ENCODE peak calls at places on chromosomes 4 and X, in nine cellular contexts. One of them, this sample, is unnamed.

GRCh38 chrX:30795981-30796958 is 92.8 kb downstream of the TAB3 start:
- DNase-seq in fibroblast of gingiva: no peak
- DNase-seq in C1 segment of cervical spinal cord: no peak
- DNase-seq in CD8-positive, alpha-beta T cell: no peak
- DNase-seq in endodermal cell: peak; percentile 22
- DNase-seq in esophagus squamous epithelium: no peak
- DNase-seq in SK-N-DZ: no peak
- DNase-seq in NCI-H1092: no peak
- DNase-seq in NCI-H345: no peak
- DNase-seq in this sample: no peak

GRCh38 chr4:174244441-174244840 is 39.0 kb downstream of the FBXO8 start:
- DNase-seq in fibroblast of gingiva: no peak
- DNase-seq in C1 segment of cervical spinal cord: no peak
- DNase-seq in CD8-positive, alpha-beta T cell: no peak
- DNase-seq in endodermal cell: no peak
- DNase-seq in esophagus squamous epithelium: no peak
- DNase-seq in SK-N-DZ: no peak
- DNase-seq in NCI-H1092: no peak
- DNase-seq in NCI-H345: no peak
- DNase-seq in this sample: no peak

GRCh38 chr4:15479089-15479912 is 9.6 kb downstream of the CC2D2A start:
- DNase-seq in fibroblast of gingiva: peak; percentile 79
- DNase-seq in C1 segment of cervical spinal cord: peak; percentile 76
- DNase-seq in CD8-positive, alpha-beta T cell: no peak
- DNase-seq in endodermal cell: peak; percentile 94
- DNase-seq in esophagus squamous epithelium: no peak
- DNase-seq in SK-N-DZ: peak; percentile 89
- DNase-seq in NCI-H1092: peak; percentile 68
- DNase-seq in NCI-H345: peak; percentile 68
- DNase-seq in this sample: peak; percentile 95

GRCh38 chrX:150236304-150236703 is 126.8 kb upstream of the MAMLD1 start:
- DNase-seq in fibroblast of gingiva: no peak
- DNase-seq in C1 segment of cervical spinal cord: no peak
- DNase-seq in CD8-positive, alpha-beta T cell: no peak
- DNase-seq in endodermal cell: peak; percentile 16
- DNase-seq in esophagus squamous epithelium: no peak
- DNase-seq in SK-N-DZ: no peak
- DNase-seq in NCI-H1092: no peak
- DNase-seq in NCI-H345: no peak
- DNase-seq in this sample: no peak

GRCh38 chr4:78058591-78059523 is 1.7 kb downstream of the FRAS1 start:
- DNase-seq in fibroblast of gingiva: peak; percentile 22
- DNase-seq in C1 segment of cervical spinal cord: no peak
- DNase-seq in CD8-positive, alpha-beta T cell: no peak
- DNase-seq in endodermal cell: peak; percentile 91
- DNase-seq in esophagus squamous epithelium: no peak
- DNase-seq in SK-N-DZ: peak; percentile 64
- DNase-seq in NCI-H1092: peak; percentile 30
- DNase-seq in NCI-H345: peak; percentile 42
- DNase-seq in this sample: peak; percentile 24

GRCh38 chrX:45710081-45710801 is 509.6 kb upstream of the DIPK2B start:
- DNase-seq in fibroblast of gingiva: peak; percentile 90
- DNase-seq in C1 segment of cervical spinal cord: no peak
- DNase-seq in CD8-positive, alpha-beta T cell: no peak
- DNase-seq in endodermal cell: no peak
- DNase-seq in esophagus squamous epithelium: no peak
- DNase-seq in SK-N-DZ: no peak
- DNase-seq in NCI-H1092: no peak
- DNase-seq in NCI-H345: no peak
- DNase-seq in this sample: no peak

GRCh38 chr4:158656439-158656838 is 15.2 kb downstream of the C4orf46 start:
- DNase-seq in fibroblast of gingiva: no peak
- DNase-seq in C1 segment of cervical spinal cord: no peak
- DNase-seq in CD8-positive, alpha-beta T cell: no peak
- DNase-seq in endodermal cell: no peak
- DNase-seq in esophagus squamous epithelium: no peak
- DNase-seq in SK-N-DZ: no peak
- DNase-seq in NCI-H1092: no peak
- DNase-seq in NCI-H345: no peak
- DNase-seq in this sample: no peak

GRCh38 chr4:122117743-122118142 is 34.4 kb upstream of the BLTP1 start:
- DNase-seq in fibroblast of gingiva: peak; percentile 62
- DNase-seq in C1 segment of cervical spinal cord: no peak
- DNase-seq in CD8-positive, alpha-beta T cell: no peak
- DNase-seq in endodermal cell: no peak
- DNase-seq in esophagus squamous epithelium: no peak
- DNase-seq in SK-N-DZ: no peak
- DNase-seq in NCI-H1092: no peak
- DNase-seq in NCI-H345: no peak
- DNase-seq in this sample: no peak

GRCh38 chr4:57075353-57075752 is 34.8 kb downstream of the IGFBP7 start:
- DNase-seq in fibroblast of gingiva: no peak
- DNase-seq in C1 segment of cervical spinal cord: no peak
- DNase-seq in CD8-positive, alpha-beta T cell: no peak
- DNase-seq in endodermal cell: no peak
- DNase-seq in esophagus squamous epithelium: no peak
- DNase-seq in SK-N-DZ: no peak
- DNase-seq in NCI-H1092: no peak
- DNase-seq in NCI-H345: no peak
- DNase-seq in this sample: no peak

GRCh38 chrX:9368262-9368661 is 96.6 kb upstream of the TBL1X start:
- DNase-seq in fibroblast of gingiva: no peak
- DNase-seq in C1 segment of cervical spinal cord: no peak
- DNase-seq in CD8-positive, alpha-beta T cell: no peak
- DNase-seq in endodermal cell: no peak
- DNase-seq in esophagus squamous epithelium: no peak
- DNase-seq in SK-N-DZ: no peak
- DNase-seq in NCI-H1092: no peak
- DNase-seq in NCI-H345: no peak
- DNase-seq in this sample: no peak

GRCh38 chrX:54758114-54759055 is 39.7 kb downstream of the ITIH6 start:
- DNase-seq in fibroblast of gingiva: no peak
- DNase-seq in C1 segment of cervical spinal cord: no peak
- DNase-seq in CD8-positive, alpha-beta T cell: no peak
- DNase-seq in endodermal cell: peak; percentile 53
- DNase-seq in esophagus squamous epithelium: no peak
- DNase-seq in SK-N-DZ: no peak
- DNase-seq in NCI-H1092: no peak
- DNase-seq in NCI-H345: no peak
- DNase-seq in this sample: no peak

GRCh38 chr4:165288639-165289428 is 38.6 kb upstream of the MSMO1 start:
- DNase-seq in fibroblast of gingiva: peak; percentile 69
- DNase-seq in C1 segment of cervical spinal cord: no peak
- DNase-seq in CD8-positive, alpha-beta T cell: no peak
- DNase-seq in endodermal cell: no peak
- DNase-seq in esophagus squamous epithelium: no peak
- DNase-seq in SK-N-DZ: no peak
- DNase-seq in NCI-H1092: no peak
- DNase-seq in NCI-H345: no peak
- DNase-seq in this sample: no peak

GRCh38 chr4:62709618-62710252 is 1509.6 kb downstream of the ADGRL3 start:
- DNase-seq in fibroblast of gingiva: no peak
- DNase-seq in C1 segment of cervical spinal cord: no peak
- DNase-seq in CD8-positive, alpha-beta T cell: no peak
- DNase-seq in endodermal cell: no peak
- DNase-seq in esophagus squamous epithelium: no peak
- DNase-seq in SK-N-DZ: peak; percentile 49
- DNase-seq in NCI-H1092: peak; percentile 55
- DNase-seq in NCI-H345: peak; percentile 42
- DNase-seq in this sample: peak; percentile 59

GRCh38 chr4:15690020-15690809 is 8.6 kb downstream of the FAM200B start:
- DNase-seq in fibroblast of gingiva: peak; percentile 39
- DNase-seq in C1 segment of cervical spinal cord: no peak
- DNase-seq in CD8-positive, alpha-beta T cell: no peak
- DNase-seq in endodermal cell: peak; percentile 66
- DNase-seq in esophagus squamous epithelium: no peak
- DNase-seq in SK-N-DZ: no peak
- DNase-seq in NCI-H1092: no peak
- DNase-seq in NCI-H345: no peak
- DNase-seq in this sample: no peak

GRCh38 chrX:135974279-135974856 is 580 bp upstream of the MMGT1 start:
- DNase-seq in fibroblast of gingiva: peak; percentile 66
- DNase-seq in C1 segment of cervical spinal cord: peak; percentile 79
- DNase-seq in CD8-positive, alpha-beta T cell: peak; percentile 81
- DNase-seq in endodermal cell: peak; percentile 89
- DNase-seq in esophagus squamous epithelium: peak; percentile 43
- DNase-seq in SK-N-DZ: peak; percentile 1
- DNase-seq in NCI-H1092: peak; percentile 63
- DNase-seq in NCI-H345: peak; percentile 72
- DNase-seq in this sample: peak; percentile 65

GRCh38 chr4:42363614-42364013 is 33.7 kb upstream of the SHISA3 start:
- DNase-seq in fibroblast of gingiva: no peak
- DNase-seq in C1 segment of cervical spinal cord: no peak
- DNase-seq in CD8-positive, alpha-beta T cell: no peak
- DNase-seq in endodermal cell: no peak
- DNase-seq in esophagus squamous epithelium: no peak
- DNase-seq in SK-N-DZ: no peak
- DNase-seq in NCI-H1092: no peak
- DNase-seq in NCI-H345: no peak
- DNase-seq in this sample: no peak

GRCh38 chrX:115259238-115259875 is 25.5 kb upstream of the LRCH2 start:
- DNase-seq in fibroblast of gingiva: no peak
- DNase-seq in C1 segment of cervical spinal cord: no peak
- DNase-seq in CD8-positive, alpha-beta T cell: no peak
- DNase-seq in endodermal cell: no peak
- DNase-seq in esophagus squamous epithelium: no peak
- DNase-seq in SK-N-DZ: peak; percentile 57
- DNase-seq in NCI-H1092: no peak
- DNase-seq in NCI-H345: no peak
- DNase-seq in this sample: no peak

GRCh38 chr4:172202480-172203076 is 389.4 kb downstream of the GALNTL6 start:
- DNase-seq in fibroblast of gingiva: peak; percentile 21
- DNase-seq in C1 segment of cervical spinal cord: no peak
- DNase-seq in CD8-positive, alpha-beta T cell: no peak
- DNase-seq in endodermal cell: peak; percentile 44
- DNase-seq in esophagus squamous epithelium: no peak
- DNase-seq in SK-N-DZ: peak; percentile 37
- DNase-seq in NCI-H1092: no peak
- DNase-seq in NCI-H345: peak; percentile 38
- DNase-seq in this sample: peak; percentile 30

GRCh38 chr4:73222466-73223257 is 35.9 kb downstream of the ANKRD17 start:
- DNase-seq in fibroblast of gingiva: peak; percentile 93
- DNase-seq in C1 segment of cervical spinal cord: peak; percentile 46
- DNase-seq in CD8-positive, alpha-beta T cell: peak; percentile 52
- DNase-seq in endodermal cell: peak; percentile 58
- DNase-seq in esophagus squamous epithelium: peak; percentile 2
- DNase-seq in SK-N-DZ: peak; percentile 77
- DNase-seq in NCI-H1092: peak; percentile 81
- DNase-seq in NCI-H345: peak; percentile 62
- DNase-seq in this sample: peak; percentile 87

GRCh38 chr4:92253986-92254671 is 49.6 kb upstream of the GRID2 start:
- DNase-seq in fibroblast of gingiva: no peak
- DNase-seq in C1 segment of cervical spinal cord: no peak
- DNase-seq in CD8-positive, alpha-beta T cell: no peak
- DNase-seq in endodermal cell: peak; percentile 63
- DNase-seq in esophagus squamous epithelium: no peak
- DNase-seq in SK-N-DZ: no peak
- DNase-seq in NCI-H1092: no peak
- DNase-seq in NCI-H345: no peak
- DNase-seq in this sample: no peak

GRCh38 chrX:26597981-26598380 is 382.0 kb downstream of the MAGEB5 start:
- DNase-seq in fibroblast of gingiva: peak; percentile 0
- DNase-seq in C1 segment of cervical spinal cord: no peak
- DNase-seq in CD8-positive, alpha-beta T cell: no peak
- DNase-seq in endodermal cell: no peak
- DNase-seq in esophagus squamous epithelium: no peak
- DNase-seq in SK-N-DZ: peak; percentile 68
- DNase-seq in NCI-H1092: no peak
- DNase-seq in NCI-H345: peak; percentile 48
- DNase-seq in this sample: no peak

GRCh38 chr4:236028-236427 is 69.2 kb downstream of the ZNF732 start:
- DNase-seq in fibroblast of gingiva: no peak
- DNase-seq in C1 segment of cervical spinal cord: no peak
- DNase-seq in CD8-positive, alpha-beta T cell: no peak
- DNase-seq in endodermal cell: no peak
- DNase-seq in esophagus squamous epithelium: no peak
- DNase-seq in SK-N-DZ: no peak
- DNase-seq in NCI-H1092: no peak
- DNase-seq in NCI-H345: no peak
- DNase-seq in this sample: no peak

GRCh38 chr4:83438719-83439118 is 16.9 kb downstream of the HELQ start:
- DNase-seq in fibroblast of gingiva: no peak
- DNase-seq in C1 segment of cervical spinal cord: no peak
- DNase-seq in CD8-positive, alpha-beta T cell: no peak
- DNase-seq in endodermal cell: no peak
- DNase-seq in esophagus squamous epithelium: no peak
- DNase-seq in SK-N-DZ: no peak
- DNase-seq in NCI-H1092: no peak
- DNase-seq in NCI-H345: no peak
- DNase-seq in this sample: no peak

GRCh38 chr4:183830438-183830985 is 74.6 kb upstream of the STOX2 start:
- DNase-seq in fibroblast of gingiva: no peak
- DNase-seq in C1 segment of cervical spinal cord: no peak
- DNase-seq in CD8-positive, alpha-beta T cell: no peak
- DNase-seq in endodermal cell: no peak
- DNase-seq in esophagus squamous epithelium: no peak
- DNase-seq in SK-N-DZ: no peak
- DNase-seq in NCI-H1092: no peak
- DNase-seq in NCI-H345: no peak
- DNase-seq in this sample: no peak

GRCh38 chrX:113399501-113400192 is 559.0 kb upstream of the AMOT start:
- DNase-seq in fibroblast of gingiva: peak; percentile 3
- DNase-seq in C1 segment of cervical spinal cord: no peak
- DNase-seq in CD8-positive, alpha-beta T cell: no peak
- DNase-seq in endodermal cell: no peak
- DNase-seq in esophagus squamous epithelium: no peak
- DNase-seq in SK-N-DZ: no peak
- DNase-seq in NCI-H1092: no peak
- DNase-seq in NCI-H345: no peak
- DNase-seq in this sample: no peak

GRCh38 chrX:44306336-44306735 is 37.1 kb downstream of the EFHC2 start:
- DNase-seq in fibroblast of gingiva: peak; percentile 6
- DNase-seq in C1 segment of cervical spinal cord: no peak
- DNase-seq in CD8-positive, alpha-beta T cell: no peak
- DNase-seq in endodermal cell: no peak
- DNase-seq in esophagus squamous epithelium: no peak
- DNase-seq in SK-N-DZ: no peak
- DNase-seq in NCI-H1092: peak; percentile 4
- DNase-seq in NCI-H345: peak; percentile 64
- DNase-seq in this sample: peak; percentile 28

GRCh38 chr4:2750719-2751605 is 5.2 kb downstream of the TNIP2 start:
- DNase-seq in fibroblast of gingiva: no peak
- DNase-seq in C1 segment of cervical spinal cord: no peak
- DNase-seq in CD8-positive, alpha-beta T cell: no peak
- DNase-seq in endodermal cell: no peak
- DNase-seq in esophagus squamous epithelium: no peak
- DNase-seq in SK-N-DZ: no peak
- DNase-seq in NCI-H1092: no peak
- DNase-seq in NCI-H345: no peak
- DNase-seq in this sample: no peak

GRCh38 chrX:91257388-91257787 is 177.3 kb upstream of the PABPC5 start:
- DNase-seq in fibroblast of gingiva: no peak
- DNase-seq in C1 segment of cervical spinal cord: no peak
- DNase-seq in CD8-positive, alpha-beta T cell: no peak
- DNase-seq in endodermal cell: no peak
- DNase-seq in esophagus squamous epithelium: no peak
- DNase-seq in SK-N-DZ: no peak
- DNase-seq in NCI-H1092: no peak
- DNase-seq in NCI-H345: no peak
- DNase-seq in this sample: no peak

GRCh38 chr4:168516841-168517240 is 20.0 kb downstream of the PALLD start:
- DNase-seq in fibroblast of gingiva: no peak
- DNase-seq in C1 segment of cervical spinal cord: no peak
- DNase-seq in CD8-positive, alpha-beta T cell: no peak
- DNase-seq in endodermal cell: no peak
- DNase-seq in esophagus squamous epithelium: no peak
- DNase-seq in SK-N-DZ: no peak
- DNase-seq in NCI-H1092: no peak
- DNase-seq in NCI-H345: no peak
- DNase-seq in this sample: no peak

GRCh38 chr4:158484173-158484885 is 37.4 kb upstream of the RXFP1 start:
- DNase-seq in fibroblast of gingiva: no peak
- DNase-seq in C1 segment of cervical spinal cord: no peak
- DNase-seq in CD8-positive, alpha-beta T cell: no peak
- DNase-seq in endodermal cell: no peak
- DNase-seq in esophagus squamous epithelium: no peak
- DNase-seq in SK-N-DZ: no peak
- DNase-seq in NCI-H1092: no peak
- DNase-seq in NCI-H345: no peak
- DNase-seq in this sample: no peak

GRCh38 chr4:153564630-153565525 is 98.7 kb downstream of the TMEM131L start:
- DNase-seq in fibroblast of gingiva: peak; percentile 18
- DNase-seq in C1 segment of cervical spinal cord: no peak
- DNase-seq in CD8-positive, alpha-beta T cell: no peak
- DNase-seq in endodermal cell: no peak
- DNase-seq in esophagus squamous epithelium: no peak
- DNase-seq in SK-N-DZ: no peak
- DNase-seq in NCI-H1092: no peak
- DNase-seq in NCI-H345: no peak
- DNase-seq in this sample: peak; percentile 26